ENCODE peak calls at places on chromosomes 13 and 19, in four cellular contexts. Y, Q, T and H are unnamed samples. For H3K4me1 and H3K9me3, the result is how much of the 10 kb centered on the place peaks cover.

GRCh38 chr13:51816604-51817254 is 12.8 kb upstream of the DHRS12 start:
- DNase-seq in Y (no peak), Q (no peak), T (no peak), H (no peak)

GRCh38 chr19:48330012-48330681 is 4.8 kb downstream of the EMP3 start:
- DNase-seq in Y (peak), Q (peak), T (peak), H (peak)

GRCh38 chr13:75787249-75787940 is 151.3 kb downstream of the LMO7 start:
- DNase-seq in Y (no peak), Q (no peak), T (no peak), H (no peak)

GRCh38 chr19:18858906-18859646 is 27.3 kb downstream of the UPF1 start:
- DNase-seq in Y (no peak), Q (no peak), T (no peak), H (no peak)

GRCh38 chr13:30331331-30331771 is 24.0 kb upstream of the KATNAL1 start:
- DNase-seq in Y (no peak), Q (no peak), T (no peak), H (peak)

GRCh38 chr13:74230984-74231443 is 96.8 kb upstream of the KLF12 start:
- DNase-seq in Y (no peak), Q (no peak), T (no peak), H (no peak)

GRCh38 chr13:110985570-110985969 is 70.7 kb upstream of the ANKRD10 start:
- DNase-seq in Y (no peak), Q (no peak), T (no peak), H (no peak)

GRCh38 chr19:28601723-28602440 is 611.1 kb downstream of the UQCRFS1 start:
- DNase-seq in Y (no peak), Q (no peak), T (no peak), H (no peak)

GRCh38 chr13:73722120-73722519 is 412.1 kb downstream of the KLF12 start:
- DNase-seq in Y (no peak), Q (no peak), T (no peak), H (no peak)

GRCh38 chr19:48772503-48772953 is 17.2 kb downstream of the FGF21 start:
- DNase-seq in Y (peak), Q (no peak), T (peak), H (no peak)

GRCh38 chr13:51241720-51242119 is 19.5 kb downstream of the FAM124A start:
- DNase-seq in Y (peak), Q (peak), T (no peak), H (peak)

GRCh38 chr19:39846176-39846677 is at the start of gene FBL:
- DNase-seq in Y (peak), Q (peak), T (peak), H (peak)

DNA sequence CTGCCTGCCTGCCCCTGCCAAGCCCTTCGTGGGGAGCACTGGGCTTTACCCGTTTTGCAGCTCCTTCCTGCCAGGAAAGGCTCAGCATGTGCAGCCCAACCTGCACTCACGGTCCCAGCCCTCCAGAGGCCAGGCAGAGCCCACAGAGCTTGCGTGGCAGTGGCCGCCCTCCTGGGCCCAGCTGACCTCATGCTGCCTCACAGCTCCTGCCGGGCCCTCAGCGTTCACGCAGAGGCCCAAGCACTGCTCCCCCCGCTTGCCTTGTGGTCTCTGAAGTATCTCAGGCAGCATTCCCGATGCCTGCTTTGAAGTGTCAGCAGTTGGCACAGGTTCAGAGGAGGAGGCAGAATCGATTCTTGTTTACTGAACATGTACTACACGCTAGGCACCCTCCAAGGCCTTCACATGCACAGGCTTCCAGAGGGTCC is 32.5 kb downstream of the CAPN12 start:
- DNase-seq in Y (peak), Q (no peak), T (no peak), H (peak)
- TF ChIP-seq POLR2AphosphoS5 in Y (no peak), Q (no peak), T (no peak), H (peak)

DNA sequence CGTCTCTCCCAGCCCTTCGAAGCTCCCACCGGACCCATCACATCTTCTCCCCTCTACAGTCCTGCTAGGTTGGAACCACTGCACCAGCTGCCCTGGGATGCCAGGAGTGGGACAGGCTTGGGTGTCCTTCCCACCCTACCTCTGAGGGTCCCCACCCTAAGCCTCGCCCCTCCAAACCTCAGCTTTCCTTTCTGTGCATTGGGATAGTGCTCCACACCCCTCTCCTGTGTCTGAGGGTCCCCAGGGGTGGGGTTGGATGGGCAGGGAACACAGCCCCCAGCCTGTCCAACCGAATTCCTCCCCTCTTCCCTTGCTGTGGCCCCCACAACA is 1.9 kb upstream of the BCL3 start:
- DNase-seq in Y (no peak), Q (no peak), T (no peak), H (no peak)
- H3K4me1 ChIP-seq in Y (under half), Q (under half), T (half or more), H (half or more)

GRCh38 chr19:6652214-6653094 is 17.5 kb downstream of the TNFSF14 start:
- DNase-seq in Y (no peak), Q (no peak), T (no peak), H (no peak)
- H3K9me3 ChIP-seq in Y (under half), Q (under half), T (under half), H (under half)

GRCh38 chr13:113837554-113838355 is 26.1 kb downstream of the GAS6 start:
- DNase-seq in Y (peak), Q (no peak), T (peak), H (peak)
- TF ChIP-seq POLR2AphosphoS5 in Y (peak), Q (no peak), T (peak), H (peak)

GRCh38 chr19:38391911-38392464 is 3.5 kb downstream of the SPRED3 start:
- DNase-seq in Y (no peak), Q (no peak), T (no peak), H (no peak)

GRCh38 chr19:38394488-38394887 is 6.0 kb downstream of the SPRED3 start:
- DNase-seq in Y (no peak), Q (peak), T (no peak), H (no peak)

GRCh38 chr19:38399081-38399480 is 3.8 kb upstream of the FAM98C start:
- DNase-seq in Y (no peak), Q (no peak), T (no peak), H (no peak)

GRCh38 chr19:38392707-38393308 is 4.3 kb downstream of the SPRED3 start:
- DNase-seq in Y (no peak), Q (no peak), T (peak), H (no peak)

GRCh38 chr19:38395381-38396127 is 7.1 kb downstream of the SPRED3 start:
- DNase-seq in Y (no peak), Q (no peak), T (no peak), H (no peak)
- H3K4me1 ChIP-seq in Y (under half), Q (under half), T (under half), H (under half)

GRCh38 chr13:47962237-47962636 is 38.8 kb downstream of the SUCLA2 start:
- DNase-seq in Y (no peak), Q (no peak), T (no peak), H (no peak)
- H3K9me3 ChIP-seq in Y (under half), Q (under half), T (under half), H (under half)

GRCh38 chr13:95643814-95644598 is 500 bp downstream of the DZIP1 start:
- DNase-seq in Y (no peak), Q (peak), T (no peak), H (no peak)

GRCh38 chr13:95643009-95643408 is 1.5 kb downstream of the DZIP1 start:
- DNase-seq in Y (no peak), Q (no peak), T (no peak), H (no peak)

GRCh38 chr13:95643471-95643813 is 1.1 kb downstream of the DZIP1 start:
- DNase-seq in Y (no peak), Q (no peak), T (no peak), H (no peak)

GRCh38 chr13:95641961-95642621 is 2.4 kb downstream of the DZIP1 start:
- DNase-seq in Y (no peak), Q (peak), T (peak), H (peak)

DNA sequence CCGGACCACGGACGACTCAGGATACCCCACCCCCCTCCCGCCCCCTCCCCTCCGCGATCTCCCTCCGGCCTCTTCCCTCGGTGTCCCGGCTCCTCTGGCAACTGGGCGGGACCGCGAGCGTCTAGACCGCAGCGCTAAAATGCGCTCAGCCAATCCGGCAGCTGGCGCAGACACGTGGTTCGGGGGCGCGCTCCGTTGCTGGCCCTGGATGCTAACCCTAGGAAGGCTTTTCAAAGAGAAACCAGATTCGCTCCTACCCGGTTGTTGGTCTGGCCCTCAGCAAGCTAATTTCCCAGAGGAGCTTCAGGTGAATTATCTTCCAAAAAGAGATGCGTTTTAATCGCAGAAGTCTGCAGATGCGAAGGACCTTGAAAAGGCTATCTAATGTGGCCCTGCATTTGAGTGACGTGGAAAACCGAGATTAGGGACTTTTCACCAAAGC is at the start of gene DZIP1:
- DNase-seq in Y (peak), Q (no peak), T (peak), H (peak)
- TF ChIP-seq POLR2AphosphoS5 in Y (no peak), Q (no peak), T (no peak), H (no peak)

GRCh38 chr13:72435251-72435650 is 292.2 kb downstream of the MZT1 start:
- DNase-seq in Y (no peak), Q (no peak), T (no peak), H (no peak)
- H3K4me1 ChIP-seq in Y (under half), Q (under half), T (under half), H (under half)

GRCh38 chr19:52410276-52410675 is 12.6 kb downstream of the ZNF528 start:
- DNase-seq in Y (no peak), Q (no peak), T (no peak), H (no peak)
- H3K9me3 ChIP-seq in Y (half or more), Q (under half), T (half or more), H (half or more)

GRCh38 chr19:35220315-35220921 is 8.1 kb downstream of the FAM187B start:
- DNase-seq in Y (no peak), Q (no peak), T (no peak), H (no peak)

GRCh38 chr19:35224681-35225604 is 3.6 kb downstream of the FAM187B start:
- DNase-seq in Y (no peak), Q (peak), T (no peak), H (peak)

GRCh38 chr19:35223856-35224505 is 4.6 kb downstream of the FAM187B start:
- DNase-seq in Y (no peak), Q (no peak), T (no peak), H (no peak)

GRCh38 chr19:35223084-35223790 is 5.3 kb downstream of the FAM187B start:
- DNase-seq in Y (no peak), Q (no peak), T (no peak), H (no peak)

GRCh38 chr19:35222373-35223005 is 6.0 kb downstream of the FAM187B start:
- DNase-seq in Y (no peak), Q (no peak), T (no peak), H (no peak)
- TF ChIP-seq POLR2AphosphoS5 in Y (no peak), Q (no peak), T (no peak), H (no peak)